ENCODE peak calls at places on chromosomes 13 and 19, in four cellular contexts. I is DND-41, F is SK-N-SH, U is colonic mucosa. M is an unnamed sample.

GRCh38 chr13:26011996-26012688 is 39.7 kb downstream of the SHISA2 start:
- DNase-seq in F (no peak), U (no peak), I (no peak), M (no peak)

GRCh38 chr13:98370806-98371553 is 193.9 kb upstream of the RNF113B start:
- DNase-seq in U (no peak), I (no peak), F (no peak), M (no peak)

GRCh38 chr19:35619290-35619923 is 6.9 kb downstream of the HAUS5 start:
- DNase-seq in F (no peak), U (no peak), I (no peak), M (no peak)

GRCh38 chr13:98827449-98827848 is 75.0 kb upstream of the SLC15A1 start:
- DNase-seq in F (no peak), U (no peak), I (no peak), M (no peak)

GRCh38 chr19:6802336-6803035 is 30.0 kb downstream of the VAV1 start:
- DNase-seq in U (peak; percentile 42), I (peak; percentile 85), F (no peak), M (peak; percentile 19)

GRCh38 chr13:68523838-68524424 is 1293.8 kb upstream of the PCDH9 start:
- DNase-seq in I (no peak), F (no peak), U (no peak), M (no peak)

GRCh38 chr13:97028441-97029299 is 34.4 kb upstream of the OXGR1 start:
- DNase-seq in F (peak; percentile 69), U (peak; percentile 72), I (peak; percentile 50), M (peak; percentile 67)

GRCh38 chr13:32264407-32264806 is 50.8 kb downstream of the ZAR1L start:
- DNase-seq in U (no peak), F (no peak), I (no peak), M (no peak)

GRCh38 chr19:43552198-43552450 is 19.1 kb downstream of the ZNF575 start:
- DNase-seq in U (no peak), F (no peak), I (no peak), M (no peak)

GRCh38 chr13:69274231-69274630 is 833.4 kb upstream of the ATXN8OS start:
- DNase-seq in U (no peak), F (no peak), I (no peak), M (no peak)

GRCh38 chr13:113591750-113592149 is 7.2 kb downstream of the TFDP1 start:
- DNase-seq in I (peak; percentile 2), U (peak; percentile 5), F (peak; percentile 11), M (no peak)

GRCh38 chr13:29125145-29125933 is 305.2 kb downstream of the MTUS2 start:
- DNase-seq in U (no peak), I (no peak), F (no peak), M (no peak)

GRCh38 chr13:51638497-51638871 is 54.2 kb downstream of the WDFY2 start:
- DNase-seq in U (no peak), F (no peak), I (no peak), M (no peak)

GRCh38 chr19:19372656-19373416 is 32.6 kb upstream of the GATAD2A start:
- DNase-seq in F (no peak), U (peak; percentile 89), I (no peak), M (peak; percentile 70)
- H3K4me3 ChIP-seq in F (no peak overlapping the region), U (no peak overlapping the region), I (no peak overlapping the region), M (peak overlapping the region; percentile 49)

DNA sequence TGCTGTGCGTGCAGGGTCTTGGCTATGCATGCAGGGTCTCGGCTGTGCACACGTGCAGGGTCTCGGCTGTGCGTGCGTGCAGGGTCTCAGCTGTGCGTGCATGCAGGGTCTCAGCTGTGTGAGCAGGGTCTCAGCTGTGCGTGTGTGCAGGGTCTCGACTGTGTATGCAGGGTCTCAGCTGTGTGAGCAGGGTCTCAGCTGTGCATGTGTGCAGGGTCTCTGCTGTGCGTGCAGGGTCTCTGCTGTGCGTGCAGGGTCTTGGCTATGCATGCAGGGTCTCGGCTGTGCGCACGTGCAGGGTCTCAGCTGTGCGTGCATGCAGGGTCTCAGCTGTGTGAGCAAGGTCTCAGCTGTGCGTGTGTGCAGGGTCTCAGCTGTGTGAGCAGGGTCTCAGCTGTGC is 42.5 kb downstream of the RAB20 start:
- DNase-seq in U (no peak), I (no peak), F (no peak), M (no peak)
- H3K36me3 ChIP-seq in U (no peaks in the 10 kb centered on the region), I (no peaks in the 10 kb centered on the region), F (peaks cover 2% of the 10 kb centered on the region), M (no peaks in the 10 kb centered on the region)

GRCh38 chr13:23445794-23446193 is 12.3 kb upstream of the SACS start:
- DNase-seq in U (no peak), F (no peak), I (no peak), M (no peak)
- H3K4me3 ChIP-seq in U (no peak overlapping the region), F (no peak overlapping the region), I (no peak overlapping the region), M (no peak overlapping the region)

DNA sequence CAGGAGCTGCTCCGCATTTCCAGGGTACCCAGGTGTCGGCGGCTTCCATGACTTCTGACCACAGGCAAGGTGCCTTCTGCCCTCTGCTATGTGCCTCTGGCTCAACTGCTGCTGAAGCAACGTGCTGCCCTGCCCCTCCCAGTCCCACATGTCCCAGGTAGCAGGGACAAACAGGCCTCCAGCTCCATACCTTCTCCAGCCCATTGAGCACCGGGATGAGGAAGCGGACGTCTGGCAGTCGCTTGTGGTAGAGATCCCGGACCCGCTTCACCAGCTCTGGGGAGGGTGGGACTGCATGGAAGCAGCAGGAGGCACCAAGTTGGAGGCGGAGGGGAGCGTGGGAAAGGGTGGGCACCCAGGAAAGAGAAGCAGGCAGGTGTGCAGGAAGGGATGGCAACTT is 8.1 kb upstream of the RSPH6A start:
- DNase-seq in I (no peak), F (no peak), U (no peak), M (no peak)
- H3K36me3 ChIP-seq in I (peaks cover 89% of the 10 kb centered on the region), F (peaks cover 64% of the 10 kb centered on the region), U (peaks cover 5% of the 10 kb centered on the region), M (peaks cover 31% of the 10 kb centered on the region)

DNA sequence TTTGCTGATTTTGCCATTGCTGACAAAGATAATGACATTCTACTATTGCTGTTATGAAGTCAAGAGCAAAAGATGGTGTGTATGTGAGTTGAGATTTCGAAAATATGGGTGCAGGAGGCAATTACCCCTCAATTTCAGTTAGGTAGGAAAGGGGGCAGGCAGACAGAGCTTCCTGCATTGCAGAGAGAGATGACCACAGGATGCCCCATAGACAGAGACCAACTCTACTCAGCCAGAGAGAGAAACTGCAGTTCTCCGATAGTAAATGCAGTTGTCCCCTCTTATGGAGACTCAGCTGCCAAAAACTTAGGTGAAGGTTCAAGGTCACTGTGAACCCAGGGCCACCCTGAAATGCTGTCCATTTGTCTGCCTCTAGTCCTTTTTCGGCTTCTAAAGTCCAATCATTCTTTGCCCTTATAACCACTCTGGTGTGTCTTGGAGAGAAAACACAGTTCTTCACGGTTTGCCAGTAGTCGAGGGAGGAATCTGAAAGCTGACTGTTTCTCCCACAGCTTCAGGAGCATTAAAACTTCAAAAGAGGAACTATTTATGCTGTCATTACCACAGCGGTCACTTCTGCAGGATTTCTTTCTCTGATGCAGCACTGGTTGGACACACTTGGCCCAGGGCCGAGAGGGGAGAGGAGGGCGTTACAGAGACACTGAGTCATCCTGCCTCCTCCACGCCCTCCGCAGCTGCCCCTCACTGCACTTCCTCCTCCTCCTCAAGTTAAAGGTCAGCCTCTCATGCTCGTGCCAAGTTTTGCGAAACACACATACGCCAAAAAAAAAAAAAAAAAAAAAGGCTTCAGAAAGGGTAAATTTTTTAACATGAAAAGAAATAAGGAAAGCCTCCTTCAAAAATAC is 264.3 kb downstream of the FOXO1 start:
- DNase-seq in I (no peak), F (no peak), U (peak; percentile 97), M (peak; percentile 99)
- H3K4me3 ChIP-seq in I (no peak overlapping the region), F (peak overlapping the region; percentile 46), U (no peak overlapping the region), M (peak overlapping the region; percentile 40)

GRCh38 chr19:49456351-49456750 is 3.3 kb downstream of the ALDH16A1 start:
- DNase-seq in U (no peak), I (no peak), F (no peak), M (no peak)
- H3K36me3 ChIP-seq in U (no peaks in the 10 kb centered on the region), I (peaks cover 45% of the 10 kb centered on the region), F (no peaks in the 10 kb centered on the region), M (no peaks in the 10 kb centered on the region)

DNA sequence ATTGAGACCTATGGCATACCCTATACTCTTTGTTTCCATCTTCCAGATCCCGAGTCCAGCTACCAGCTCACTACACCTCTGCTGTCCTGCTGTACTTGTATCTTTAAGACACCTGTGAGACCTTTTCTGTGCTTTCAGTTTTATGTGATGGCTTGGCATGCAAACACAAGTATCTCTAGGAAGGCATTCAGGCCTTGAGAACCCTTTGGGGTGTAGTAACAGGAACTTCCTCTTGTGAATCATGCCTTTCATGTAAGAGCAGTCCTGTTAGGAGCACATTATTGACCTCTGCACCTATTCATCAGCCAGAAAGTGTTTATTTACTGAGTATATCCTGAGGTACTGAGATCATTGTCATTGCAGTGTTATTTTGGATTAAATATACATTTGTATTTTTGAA is 87.0 kb upstream of the HTR2A start:
- DNase-seq in F (no peak), U (no peak), I (no peak), M (no peak)
- H3K4me3 ChIP-seq in F (no peak overlapping the region), U (no peak overlapping the region), I (no peak overlapping the region), M (no peak overlapping the region)

M was measured in SJCRH30.